ENCODE peak calls at places on chromosomes 2 and 18, in six cellular contexts. T, H, X, M, S and I are unnamed samples.

GRCh38 chr2:96945011-96945410 is 41.4 kb downstream of the FAM178B start:
- DNase-seq in T (no peak), X (no peak), H (no peak), S (no peak), M (peak; percentile 19), I (no peak)

GRCh38 chr2:106080955-106081354 is 113.1 kb downstream of the UXS1 start:
- DNase-seq in T (no peak), S (no peak), M (no peak), H (no peak), X (no peak), I (no peak)

GRCh38 chr2:239169311-239170048 is 231.3 kb downstream of the HDAC4 start:
- DNase-seq in M (no peak), H (no peak), S (no peak), T (no peak), X (no peak), I (no peak)

GRCh38 chr18:48563027-48563426 is 24.2 kb downstream of the CTIF start:
- DNase-seq in X (no peak), H (peak; percentile 92), M (peak; percentile 81), T (no peak), S (no peak), I (no peak)

GRCh38 chr2:45288532-45288931 is 279.3 kb upstream of the SIX2 start:
- DNase-seq in H (no peak), M (peak; percentile 59), X (no peak), S (no peak), T (no peak), I (no peak)

GRCh38 chr2:108074945-108075344 is 88.6 kb downstream of the SLC5A7 start:
- DNase-seq in S (no peak), H (no peak), M (no peak), T (peak; percentile 19), X (no peak), I (no peak)

GRCh38 chr2:213227458-213227857 is 56.8 kb upstream of the SPAG16 start:
- DNase-seq in T (no peak), X (no peak), S (no peak), M (peak; percentile 68), H (peak; percentile 31), I (no peak)

GRCh38 chr2:121338281-121338680 is 53.3 kb upstream of the TFCP2L1 start:
- DNase-seq in S (no peak), H (no peak), X (no peak), M (no peak), T (peak; percentile 70), I (no peak)

GRCh38 chr2:55168221-55169154 is 63.6 kb downstream of the CLHC1 start:
- DNase-seq in S (peak; percentile 51), T (no peak), X (no peak), M (peak; percentile 80), H (peak; percentile 69), I (no peak)

GRCh38 chr2:132692816-132693215 is 22.8 kb upstream of the LYPD1 start:
- DNase-seq in S (no peak), X (no peak), H (no peak), M (no peak), T (no peak), I (no peak)

GRCh38 chr18:75128911-75129716 is 79.8 kb downstream of the PTGR3 start:
- DNase-seq in T (no peak), S (no peak), H (no peak), X (no peak), M (no peak), I (no peak)

GRCh38 chr2:203867561-203868200 is at the start of gene CTLA4:
- DNase-seq in H (no peak), X (no peak), M (no peak), T (no peak), S (no peak), I (no peak)

GRCh38 chr18:11987527-11987926 is 6.2 kb downstream of the IMPA2 start:
- DNase-seq in T (no peak), X (no peak), S (no peak), M (no peak), H (no peak), I (no peak)

GRCh38 chr18:51082571-51083264 is 52.7 kb downstream of the SMAD4 start:
- DNase-seq in M (no peak), X (no peak), T (no peak), S (no peak), H (peak; percentile 76), I (no peak)